ENCODE peak calls at places on chromosomes 3 and 15, in six cellular contexts. B, F, V, J, O and A are unnamed samples. For H3K27me3, the result is how much of the 10 kb centered on the place peaks cover.

GRCh38 chr15:36130641-36131310 is 448.6 kb upstream of the CDIN1 start:
- DNase-seq in B (no peak), F (no peak), V (no peak), J (no peak), O (no peak), A (no peak)

GRCh38 chr3:111173328-111173900 is 101.8 kb downstream of the NECTIN3 start:
- DNase-seq in B (no peak), F (no peak), V (no peak), J (no peak), O (peak), A (no peak)

GRCh38 chr3:114418107-114418506 is 124.3 kb downstream of the TIGIT start:
- DNase-seq in B (no peak), F (no peak), V (no peak), J (no peak), O (no peak), A (no peak)

GRCh38 chr3:142086581-142087090 is 62.7 kb downstream of the TFDP2 start:
- DNase-seq in B (no peak), F (no peak), V (no peak), J (no peak), O (no peak), A (no peak)

GRCh38 chr3:126197343-126197742 is 17.0 kb upstream of the ALDH1L1 start:
- DNase-seq in B (no peak), F (no peak), V (no peak), J (no peak), O (no peak), A (no peak)

GRCh38 chr3:57128863-57129602 is 36.1 kb downstream of the IL17RD start:
- DNase-seq in B (no peak), F (no peak), V (no peak), J (no peak), O (no peak), A (no peak)

GRCh38 chr3:127784283-127784682 is 38.0 kb downstream of the MGLL start:
- DNase-seq in B (no peak), F (no peak), V (peak), J (no peak), O (no peak), A (no peak)

GRCh38 chr3:128392021-128392420 is 74.7 kb downstream of the DNAJB8 start:
- DNase-seq in B (no peak), F (no peak), V (no peak), J (no peak), O (no peak), A (no peak)

GRCh38 chr3:71994203-71994602 is 209.3 kb upstream of the PROK2 start:
- DNase-seq in B (peak), F (no peak), V (no peak), J (no peak), O (no peak), A (no peak)

GRCh38 chr15:82714026-82714425 is 4.4 kb upstream of the AP3B2 start:
- DNase-seq in B (no peak), F (no peak), V (no peak), J (no peak), O (no peak), A (no peak)

GRCh38 chr3:13540332-13540995 is 8.5 kb upstream of the FBLN2 start:
- DNase-seq in B (no peak), F (no peak), V (peak), J (no peak), O (no peak), A (peak)

GRCh38 chr3:138362536-138362935 is 14.2 kb downstream of the MRAS start:
- DNase-seq in B (no peak), F (no peak), V (peak), J (no peak), O (no peak), A (no peak)

GRCh38 chr3:152400912-152401311 is 132.2 kb downstream of the MBNL1 start:
- DNase-seq in B (no peak), F (no peak), V (no peak), J (no peak), O (peak), A (no peak)

GRCh38 chr3:50157821-50158556 is 2.9 kb downstream of the SEMA3F start:
- DNase-seq in B (no peak), F (no peak), V (no peak), J (no peak), O (peak), A (no peak)

GRCh38 chr3:156014456-156014855 is 105.9 kb upstream of the KCNAB1 start:
- DNase-seq in B (no peak), F (no peak), V (no peak), J (no peak), O (no peak), A (no peak)

GRCh38 chr3:115092220-115092791 is 54.8 kb downstream of the ZBTB20 start:
- DNase-seq in B (peak), F (peak), V (peak), J (peak), O (peak), A (peak)

GRCh38 chr3:18424862-18425640 is at the start of gene SATB1:
- DNase-seq in B (peak), F (peak), V (peak), J (peak), O (peak), A (peak)

GRCh38 chr3:113166719-113167492 is 44.5 kb upstream of the BOC start:
- DNase-seq in B (peak), F (peak), V (peak), J (peak), O (peak), A (peak)

GRCh38 chr3:47899495-47900108 is 96.7 kb downstream of the DHX30 start:
- DNase-seq in B (no peak), F (no peak), V (no peak), J (no peak), O (peak), A (no peak)

GRCh38 chr15:72168131-72168825 is 29.3 kb downstream of the GRAMD2A start:
- DNase-seq in B (no peak), F (no peak), V (no peak), J (no peak), O (peak), A (no peak)

DNA sequence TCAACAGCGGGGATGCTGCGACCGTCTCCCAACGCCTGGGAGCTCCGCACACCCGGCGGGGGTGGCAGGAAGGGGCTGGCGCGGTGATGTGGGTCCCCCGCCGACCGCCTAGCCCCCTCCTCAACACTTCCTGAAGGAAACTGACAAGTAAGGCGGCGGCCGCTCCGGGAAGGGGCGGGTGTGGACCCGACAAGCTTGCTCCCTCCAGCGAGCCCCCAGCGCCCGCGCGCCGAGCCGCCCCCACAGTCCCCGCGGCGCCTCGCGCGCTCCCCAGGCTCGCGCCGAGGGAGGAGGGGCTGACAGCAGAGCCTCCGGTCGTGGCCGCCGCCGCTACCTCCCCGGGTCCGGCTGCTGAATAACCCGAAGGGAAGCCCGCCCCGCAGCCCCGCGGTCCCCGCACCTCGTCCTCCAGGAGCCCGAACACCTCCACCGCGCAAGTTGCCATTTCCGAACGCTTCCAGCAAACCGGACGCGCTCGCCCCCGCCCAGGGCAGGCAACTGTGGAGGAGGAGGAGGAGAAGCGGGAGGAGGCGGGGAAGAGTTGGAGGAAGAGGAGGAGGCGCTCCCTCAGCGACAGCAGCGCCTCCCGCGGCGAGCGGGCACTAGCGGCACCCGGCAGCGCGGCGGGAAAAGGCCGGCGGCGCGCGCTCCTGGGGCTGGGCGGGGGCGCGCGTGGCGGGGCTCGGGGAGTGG is at the start of gene NEDD4:
- DNase-seq in B (peak), F (peak), V (peak), J (peak), O (peak), A (peak)
- TF ChIP-seq POLR2A in B (peak), F (peak), V (no peak), J (peak), O (no peak), A (no peak)

DNA sequence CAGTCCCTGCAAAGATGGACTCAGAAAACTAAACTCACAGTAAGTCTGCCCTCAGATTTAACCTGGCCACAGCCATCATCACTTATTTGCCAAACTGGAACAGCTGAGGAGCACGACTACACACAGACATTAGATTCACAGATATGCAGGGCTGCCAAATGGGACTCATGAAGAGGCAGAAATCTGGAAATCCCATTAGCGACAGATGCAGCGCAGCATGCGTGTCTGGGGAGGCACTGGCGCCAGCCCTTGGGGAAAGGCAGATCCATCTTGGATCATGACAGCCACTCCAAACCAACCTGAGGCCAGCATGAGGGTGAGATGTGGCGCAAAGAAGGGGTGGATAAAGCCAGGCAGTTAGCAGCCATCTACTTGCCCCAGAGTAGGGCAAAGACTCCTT is 160.6 kb upstream of the TSC22D2 start:
- DNase-seq in B (no peak), F (no peak), V (no peak), J (no peak), O (no peak), A (no peak)
- H3K27me3 ChIP-seq in B (under half), F (under half), V (under half), J (under half), O (under half), A (under half)

DNA sequence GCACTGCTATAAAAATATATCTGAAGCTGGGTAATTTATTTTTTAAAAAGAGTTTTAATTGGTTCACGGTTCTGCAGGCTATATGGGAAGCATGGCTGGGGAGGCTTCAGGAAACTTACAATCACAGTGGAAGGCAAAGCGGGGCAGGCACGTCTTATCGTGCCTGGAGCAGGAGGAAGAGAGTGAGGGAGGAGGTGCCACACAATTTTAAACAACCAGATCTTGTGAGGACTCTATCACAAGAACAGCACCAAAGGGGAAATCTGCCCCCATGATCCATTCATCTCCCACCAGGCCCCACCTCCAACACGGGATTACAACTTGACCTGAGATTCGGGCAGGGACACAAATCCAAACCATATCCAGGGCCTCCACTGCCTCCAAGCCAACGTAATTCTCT is 75.0 kb downstream of the MCF2L2 start:
- DNase-seq in B (no peak), F (no peak), V (no peak), J (no peak), O (no peak), A (no peak)
- TF ChIP-seq POLR2A in B (no peak), F (no peak), V (no peak), J (no peak), O (no peak), A (no peak)

GRCh38 chr3:145981057-145981456 is 179.9 kb downstream of the PLOD2 start:
- DNase-seq in B (no peak), F (no peak), V (no peak), J (no peak), O (no peak), A (no peak)

GRCh38 chr3:145983101-145983500 is 177.9 kb downstream of the PLOD2 start:
- DNase-seq in B (no peak), F (no peak), V (no peak), J (no peak), O (no peak), A (no peak)
- H3K27me3 ChIP-seq in B (under half), F (under half), V (under half), J (under half), O (under half), A (under half)

GRCh38 chr3:185254799-185255198 is 950 bp upstream of the EHHADH start:
- DNase-seq in B (no peak), F (no peak), V (no peak), J (no peak), O (no peak), A (no peak)

GRCh38 chr3:185250653-185251052 is 3.2 kb downstream of the EHHADH start:
- DNase-seq in B (no peak), F (no peak), V (no peak), J (no peak), O (no peak), A (no peak)

GRCh38 chr3:185257334-185257733 is 3.5 kb upstream of the EHHADH start:
- DNase-seq in B (no peak), F (no peak), V (no peak), J (no peak), O (no peak), A (no peak)

GRCh38 chr3:185250247-185250646 is 3.6 kb downstream of the EHHADH start:
- DNase-seq in B (no peak), F (no peak), V (no peak), J (no peak), O (peak), A (no peak)

DNA sequence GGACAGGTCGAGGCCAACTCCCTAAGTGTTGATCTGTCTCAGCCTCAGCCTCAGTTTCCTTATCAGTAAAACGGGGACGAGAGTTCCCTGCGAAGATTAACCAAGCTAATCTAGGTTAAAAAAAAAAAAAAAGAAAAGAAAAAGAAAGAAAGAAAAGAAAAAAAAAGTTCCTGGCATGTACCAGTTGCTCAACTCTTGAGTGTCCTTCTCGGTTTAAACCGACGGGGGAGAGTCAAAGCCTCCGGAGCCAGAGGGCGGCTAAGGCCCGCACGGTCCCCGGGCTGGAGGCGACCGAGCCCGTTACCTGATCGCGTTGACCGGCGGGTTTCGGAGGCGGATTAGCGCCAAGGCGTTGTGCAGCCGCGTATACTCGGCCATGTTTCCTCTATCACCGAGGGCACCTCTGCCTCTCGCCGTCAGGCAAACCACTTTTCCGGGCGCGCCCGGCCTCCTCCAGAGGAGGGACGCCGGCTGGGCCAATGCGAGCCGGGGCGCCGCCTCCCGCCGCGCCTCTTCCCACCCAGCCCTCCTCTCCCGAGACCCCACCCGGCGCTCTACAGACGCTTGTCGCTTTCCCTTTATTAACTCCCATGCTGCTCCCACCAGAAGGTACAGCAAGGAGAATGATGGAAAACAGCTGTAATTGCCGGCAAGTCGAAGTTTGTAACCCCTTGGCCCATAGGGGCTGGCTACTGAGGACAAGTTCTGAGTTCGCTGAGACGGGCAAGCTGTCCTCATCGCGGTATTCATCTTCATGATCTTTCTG is at the start of gene EHHADH:
- DNase-seq in B (peak), F (peak), V (peak), J (peak), O (peak), A (peak)
- TF ChIP-seq POLR2A in B (no peak), F (peak), V (peak), J (no peak), O (peak), A (no peak)